ENCODE peak calls at places on chromosomes 3 and 15, in six cellular contexts. M is astrocyte of the spinal cord; F is activated CD4-positive, alpha-beta T cell treated with anti-CD3 and anti-CD28 coated beads, Interleukin-2, amount 50 U/mL, for 48 hours; H is activated CD8-positive, alpha-beta T cell treated with anti-CD3 and anti-CD28 coated beads, Interleukin-2, amount 10 ng/mL, durations not matched to agents 7 days and 5 days; B is fibroblast of the conjunctiva; P is choroid plexus epithelial cell. K is an unnamed sample.

GRCh38 chr15:78763111-78763795 is 48.0 kb downstream of the ADAMTS7 start:
- DNase-seq in M (no peak), F (no peak), H (no peak), B (no peak), P (no peak), K (no peak)

GRCh38 chr3:41247590-41247989 is 48.3 kb downstream of the CTNNB1 start:
- DNase-seq in M (no peak), F (no peak), H (no peak), B (no peak), P (no peak), K (no peak)

GRCh38 chr3:167228135-167228534 is 152.0 kb downstream of the ZBBX start:
- DNase-seq in M (peak; percentile 88), F (no peak), H (no peak), B (no peak), P (peak; percentile 1), K (no peak)

GRCh38 chr15:52710050-52710709 is 31.0 kb upstream of the ATOSA start:
- DNase-seq in M (no peak), F (no peak), H (no peak), B (no peak), P (no peak), K (no peak)

GRCh38 chr15:85296615-85297402 is 83.6 kb upstream of the AKAP13 start:
- DNase-seq in M (peak; percentile 82), F (peak; percentile 61), H (peak; percentile 85), B (peak; percentile 59), P (peak; percentile 91), K (peak; percentile 51)

GRCh38 chr3:57692404-57693191 is at the start of gene DENND6A:
- DNase-seq in M (peak; percentile 91), F (peak; percentile 96), H (peak; percentile 97), B (peak; percentile 86), P (peak; percentile 95), K (peak; percentile 61)

GRCh38 chr3:180888992-180889560 is 23.4 kb upstream of the FXR1 start:
- DNase-seq in M (no peak), F (no peak), H (no peak), B (no peak), P (no peak), K (no peak)

GRCh38 chr3:72368331-72368975 is 479.8 kb downstream of the SHQ1 start:
- DNase-seq in M (peak; percentile 35), F (no peak), H (no peak), B (no peak), P (no peak), K (no peak)

GRCh38 chr3:197846491-197846890 is 55.4 kb downstream of the LRCH3 start:
- DNase-seq in M (no peak), F (no peak), H (no peak), B (no peak), P (no peak), K (no peak)

GRCh38 chr3:48501196-48501595 is 2.8 kb downstream of the SHISA5 start:
- DNase-seq in M (no peak), F (no peak), H (no peak), B (no peak), P (no peak), K (no peak)

GRCh38 chr3:17422636-17423035 is 319.8 kb downstream of the TBC1D5 start:
- DNase-seq in M (no peak), F (no peak), H (no peak), B (no peak), P (no peak), K (no peak)

GRCh38 chr3:129587061-129587460 is 19.4 kb downstream of the PLXND1 start:
- DNase-seq in M (no peak), F (no peak), H (no peak), B (no peak), P (peak; percentile 36), K (no peak)

GRCh38 chr3:35624698-35625097 is 14.6 kb upstream of the ARPP21 start:
- DNase-seq in M (no peak), F (no peak), H (no peak), B (no peak), P (no peak), K (no peak)

GRCh38 chr15:90550919-90551318 is 21.2 kb downstream of the CRTC3 start:
- DNase-seq in M (no peak), F (no peak), H (no peak), B (no peak), P (no peak), K (no peak)

GRCh38 chr3:1087066-1087555 is 5.7 kb upstream of the CNTN6 start:
- DNase-seq in M (peak; percentile 95), F (no peak), H (no peak), B (peak; percentile 96), P (peak; percentile 86), K (peak; percentile 56)

GRCh38 chr15:91965501-91966180 is 112.1 kb downstream of the SLCO3A1 start:
- DNase-seq in M (peak; percentile 71), F (no peak), H (no peak), B (no peak), P (no peak), K (no peak)

GRCh38 chr3:192825657-192826200 is 91.9 kb downstream of the MB21D2 start:
- DNase-seq in M (no peak), F (no peak), H (no peak), B (no peak), P (peak; percentile 60), K (no peak)

GRCh38 chr3:26484140-26484539 is 138.4 kb upstream of the LRRC3B start:
- DNase-seq in M (no peak), F (no peak), H (no peak), B (no peak), P (no peak), K (no peak)

K was measured in brain pericyte.